ENCODE peak calls at places on chromosome 6, in nine cellular contexts. Q is GM23248; C is CD4-positive, CD25-positive, alpha-beta regulatory T cell; U is heart left ventricle; K is cardiac muscle cell; D is stomach; J is aorta; E is PC-9; F is GM23338. A is an unnamed sample. For H3K27me3, the result is how much of the 10 kb centered on the place peaks cover.

GRCh38 chr6:130513770-130514169 is 148.0 kb downstream of the TMEM200A start:
- DNase-seq in J (no peak), D (no peak), Q (peak), F (no peak), U (no peak), K (peak), E (no peak), C (no peak), A (no peak)

GRCh38 chr6:168472363-168472762 is 31.4 kb downstream of the SMOC2 start:
- DNase-seq in J (no peak), K (no peak), Q (no peak), C (no peak), D (no peak), F (no peak), E (no peak), U (no peak), A (no peak)

GRCh38 chr6:2749972-2750600 is 636 bp downstream of the MYLK4 start:
- DNase-seq in U (peak), D (peak), F (peak), E (no peak), C (peak), J (peak), K (peak), Q (peak), A (peak)

GRCh38 chr6:118401325-118401998 is 146.6 kb upstream of the PLN start:
- DNase-seq in K (no peak), Q (no peak), D (no peak), U (no peak), E (no peak), J (no peak), C (no peak), F (no peak), A (no peak)

GRCh38 chr6:166830185-166830890 is 126.0 kb downstream of the RNASET2 start:
- DNase-seq in K (no peak), J (no peak), Q (no peak), E (no peak), F (no peak), D (no peak), U (no peak), C (no peak), A (no peak)

GRCh38 chr6:4224082-4224978 is 89.0 kb upstream of the ECI2 start:
- DNase-seq in Q (peak), E (no peak), U (no peak), C (no peak), D (no peak), J (no peak), K (peak), F (no peak), A (no peak)

GRCh38 chr6:35622283-35622682 is 66.4 kb downstream of the FKBP5 start:
- DNase-seq in K (no peak), U (no peak), J (no peak), E (no peak), Q (no peak), D (no peak), C (no peak), F (no peak), A (no peak)

GRCh38 chr6:109441069-109441816 is 719 bp downstream of the SMPD2 start:
- DNase-seq in Q (peak), J (peak), C (no peak), E (peak), K (peak), D (peak), F (peak), U (peak), A (peak)

GRCh38 chr6:1230281-1230680 is 81.6 kb upstream of the FOXQ1 start:
- DNase-seq in D (no peak), J (no peak), F (no peak), Q (no peak), E (no peak), K (no peak), C (no peak), U (no peak), A (no peak)

GRCh38 chr6:140956567-140957306 is 1176.0 kb upstream of the GJE1 start:
- DNase-seq in K (no peak), Q (peak), J (no peak), U (no peak), F (no peak), E (no peak), D (no peak), C (no peak), A (no peak)

GRCh38 chr6:14981960-14982359 is 263.9 kb upstream of the JARID2 start:
- DNase-seq in U (no peak), F (no peak), C (no peak), D (no peak), Q (no peak), J (no peak), K (no peak), E (no peak), A (no peak)

GRCh38 chr6:70108230-70108629 is 194.7 kb downstream of the COL9A1 start:
- DNase-seq in D (no peak), Q (peak), C (no peak), K (peak), F (peak), U (no peak), J (no peak), E (no peak), A (no peak)

GRCh38 chr6:18302561-18303439 is 38.5 kb upstream of the DEK start:
- DNase-seq in K (peak), J (no peak), F (peak), Q (no peak), U (no peak), E (no peak), D (no peak), C (no peak), A (no peak)

GRCh38 chr6:141026504-141026903 is 1106.2 kb upstream of the GJE1 start:
- DNase-seq in Q (no peak), C (no peak), E (no peak), J (no peak), K (no peak), F (no peak), U (no peak), D (peak), A (peak)

GRCh38 chr6:29967379-29968010 is 25.2 kb downstream of the HLA-A start:
- DNase-seq in K (peak), Q (peak), J (no peak), C (no peak), U (peak), F (no peak), D (peak), E (peak), A (peak)

GRCh38 chr6:41688256-41688965 is 47.0 kb downstream of the TFEB start:
- DNase-seq in F (no peak), J (peak), E (no peak), U (no peak), Q (no peak), C (no peak), K (no peak), D (no peak), A (no peak)

GRCh38 chr6:116524236-116524635 is 12.8 kb downstream of the CALHM5 start:
- DNase-seq in C (no peak), U (no peak), E (no peak), D (no peak), F (peak), J (no peak), Q (no peak), K (no peak), A (no peak)

GRCh38 chr6:21213492-21213891 is 380.1 kb upstream of the SOX4 start:
- DNase-seq in C (no peak), E (no peak), J (no peak), Q (no peak), F (no peak), D (no peak), K (no peak), U (no peak), A (no peak)

GRCh38 chr6:168277274-168277669 is 42.3 kb downstream of the DACT2 start:
- DNase-seq in E (no peak), Q (no peak), C (no peak), F (no peak), J (no peak), D (no peak), U (no peak), K (no peak), A (peak)

GRCh38 chr6:40336296-40336695 is 250.9 kb downstream of the LRFN2 start:
- DNase-seq in E (no peak), C (no peak), K (no peak), Q (no peak), U (no peak), F (no peak), J (no peak), D (no peak), A (no peak)

GRCh38 chr6:40340957-40341356 is 246.2 kb downstream of the LRFN2 start:
- DNase-seq in F (no peak), C (no peak), Q (no peak), J (no peak), U (no peak), K (no peak), E (no peak), D (no peak), A (no peak)

GRCh38 chr6:40336986-40337780 is 250.0 kb downstream of the LRFN2 start:
- DNase-seq in C (no peak), U (no peak), K (no peak), Q (no peak), D (no peak), F (no peak), E (no peak), J (no peak), A (no peak)

GRCh38 chr6:40340196-40340595 is 247.0 kb downstream of the LRFN2 start:
- DNase-seq in D (no peak), C (no peak), U (no peak), Q (no peak), K (no peak), F (no peak), J (no peak), E (no peak), A (no peak)

GRCh38 chr6:40338306-40338705 is 248.9 kb downstream of the LRFN2 start:
- DNase-seq in K (no peak), J (no peak), F (no peak), U (no peak), D (no peak), E (no peak), C (no peak), Q (no peak), A (no peak)
- H3K27me3 ChIP-seq in K (under half), J (under half), F (under half), U (half or more), D (under half), E (half or more), C (under half), Q (under half), A (under half)

DNA sequence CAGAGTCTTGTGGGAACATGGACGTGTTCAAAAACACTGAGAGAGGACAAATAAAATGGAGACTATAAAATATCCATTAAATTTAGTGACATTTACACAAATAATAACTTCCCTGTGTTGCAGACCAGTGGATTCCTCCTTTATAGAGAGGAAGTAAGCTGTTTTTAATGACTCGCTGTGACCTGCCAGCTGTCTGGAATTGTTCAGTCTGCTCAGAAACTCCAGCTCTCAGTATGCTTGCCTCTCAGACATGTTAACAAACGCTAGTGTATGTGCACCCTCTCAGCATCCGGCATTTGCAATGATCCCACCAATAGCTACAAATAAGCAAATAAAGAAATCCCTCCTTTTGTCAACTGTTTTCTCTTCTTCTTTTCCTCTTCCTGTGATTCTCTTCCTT is 158.0 kb upstream of the TCF21 start:
- DNase-seq in E (no peak), F (no peak), Q (peak), K (peak), D (no peak), U (no peak), C (no peak), J (no peak), A (no peak)
- H3K4me3 ChIP-seq in E (no peak), F (no peak), Q (no peak), K (no peak), D (no peak), U (no peak), C (no peak), J (no peak), A (no peak)

GRCh38 chr6:159065751-159066329 is 21.0 kb upstream of the TAGAP start:
- DNase-seq in F (no peak), K (no peak), D (no peak), U (no peak), Q (no peak), C (no peak), E (no peak), J (no peak), A (no peak)
- H3K27me3 ChIP-seq in F (under half), K (under half), D (under half), U (under half), Q (half or more), C (under half), E (half or more), J (under half), A (under half)

GRCh38 chr6:100447900-100448700 is 16.6 kb downstream of the SIM1 start:
- DNase-seq in J (no peak), U (no peak), Q (no peak), D (no peak), F (peak), C (no peak), K (no peak), E (no peak), A (no peak)
- H3K4me3 ChIP-seq in J (no peak), U (peak), Q (no peak), D (no peak), F (peak), C (no peak), K (no peak), E (no peak), A (no peak)

GRCh38 chr6:149983145-149983544 is 19.4 kb downstream of the ULBP1 start:
- DNase-seq in U (no peak), K (no peak), F (no peak), C (no peak), J (no peak), D (no peak), E (no peak), Q (no peak), A (no peak)

GRCh38 chr6:149987602-149988107 is 23.9 kb downstream of the ULBP1 start:
- DNase-seq in U (no peak), D (no peak), F (no peak), E (no peak), Q (no peak), J (no peak), K (no peak), C (no peak), A (no peak)

GRCh38 chr6:149984778-149985177 is 21.0 kb downstream of the ULBP1 start:
- DNase-seq in E (no peak), J (peak), U (no peak), Q (no peak), C (no peak), K (no peak), D (no peak), F (no peak), A (no peak)

GRCh38 chr6:149988550-149989336 is 25.0 kb downstream of the ULBP1 start:
- DNase-seq in C (no peak), J (no peak), U (no peak), E (no peak), K (no peak), F (peak), D (no peak), Q (no peak), A (no peak)

DNA sequence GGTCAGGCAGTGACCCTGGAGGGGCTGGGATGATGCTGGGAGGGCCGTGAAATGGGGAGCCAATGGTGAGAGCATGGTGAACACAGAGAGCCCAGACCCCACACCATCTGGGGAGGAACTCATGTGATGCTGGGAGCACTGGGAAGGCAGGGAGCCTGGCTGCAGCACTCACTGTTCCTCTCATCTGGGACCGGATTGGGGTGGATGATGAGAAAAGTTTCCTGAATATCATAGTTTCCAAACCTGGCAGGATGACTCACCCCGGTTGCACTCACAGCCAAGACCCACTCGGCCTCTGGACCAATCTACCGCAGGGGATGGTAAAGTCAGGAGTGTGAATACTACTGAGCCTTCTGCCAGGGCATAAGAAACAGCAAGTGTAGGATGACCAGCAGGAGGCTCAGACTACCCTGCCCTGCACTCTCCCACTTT is 21.8 kb downstream of the ULBP1 start:
- DNase-seq in U (no peak), F (no peak), C (no peak), Q (peak), K (no peak), J (no peak), D (no peak), E (no peak), A (no peak)
- H3K27me3 ChIP-seq in U (half or more), F (half or more), C (half or more), Q (half or more), K (half or more), J (under half), D (half or more), E (under half), A (under half)

A was measured in pancreas.